ENCODE peak calls at places on chromosome 6, in six cellular contexts. Q, U, E, F, K and P are unnamed samples.

GRCh38 chr6:163343609-163344008 is 70.9 kb upstream of the QKI start:
- DNase-seq in Q (no peak), K (no peak), F (no peak), U (no peak), E (no peak), P (no peak)

GRCh38 chr6:34795836-34796425 is 4.0 kb downstream of the BLTP3A start:
- DNase-seq in E (no peak), U (peak; percentile 59), F (no peak), K (no peak), Q (no peak), P (no peak)

GRCh38 chr6:71579902-71580301 is 291.3 kb downstream of the OGFRL1 start:
- DNase-seq in K (no peak), E (no peak), Q (no peak), F (no peak), U (no peak), P (no peak)

GRCh38 chr6:111727798-111728197 is 122.1 kb upstream of the TRAF3IP2 start:
- DNase-seq in Q (no peak), F (no peak), K (no peak), U (peak; percentile 79), E (no peak), P (no peak)

GRCh38 chr6:137910424-137910834 is 43.4 kb downstream of the TNFAIP3 start:
- DNase-seq in E (no peak), F (no peak), K (no peak), Q (no peak), U (peak; percentile 66), P (no peak)

GRCh38 chr6:165662041-165662491 is 975 bp downstream of the PDE10A start:
- DNase-seq in F (peak; percentile 28), U (peak; percentile 14), E (no peak), K (no peak), Q (no peak), P (no peak)

GRCh38 chr6:6857528-6857927 is 250.2 kb upstream of the RREB1 start:
- DNase-seq in E (no peak), K (no peak), U (no peak), F (no peak), Q (no peak), P (no peak)

GRCh38 chr6:39213195-39213920 is 15.9 kb downstream of the KCNK5 start:
- DNase-seq in E (no peak), U (no peak), F (no peak), K (no peak), Q (no peak), P (no peak)

GRCh38 chr6:13431861-13432465 is 55.4 kb downstream of the GFOD1 start:
- DNase-seq in E (no peak), Q (no peak), F (no peak), K (no peak), U (peak; percentile 65), P (no peak)

GRCh38 chr6:35087361-35088280 is 53.5 kb downstream of the TCP11 start:
- DNase-seq in E (no peak), U (no peak), F (no peak), Q (no peak), K (no peak), P (no peak)

GRCh38 chr6:122222761-122223160 is 176.7 kb upstream of the HSF2 start:
- DNase-seq in E (no peak), U (no peak), K (no peak), F (no peak), Q (no peak), P (no peak)

GRCh38 chr6:68572525-68572924 is 62.6 kb upstream of the ADGRB3 start:
- DNase-seq in F (no peak), E (no peak), U (peak; percentile 1), K (no peak), Q (no peak), P (no peak)

GRCh38 chr6:15763827-15764226 is 101.0 kb upstream of the DTNBP1 start:
- DNase-seq in F (no peak), Q (no peak), U (peak; percentile 18), E (no peak), K (no peak), P (no peak)

GRCh38 chr6:15495375-15495901 is 167.4 kb downstream of the DTNBP1 start:
- DNase-seq in F (peak; percentile 79), K (no peak), E (no peak), Q (no peak), U (no peak), P (no peak)

GRCh38 chr6:129677634-129678325 is 32.2 kb downstream of the ARHGAP18 start:
- DNase-seq in K (no peak), F (no peak), E (no peak), Q (no peak), U (peak; percentile 30), P (no peak)

GRCh38 chr6:13711384-13711725 is 280 bp downstream of the RANBP9 start:
- DNase-seq in E (no peak), K (no peak), Q (no peak), U (peak; percentile 65), F (no peak), P (no peak)

GRCh38 chr6:133778414-133778813 is 110.5 kb upstream of the TCF21 start:
- DNase-seq in F (no peak), E (no peak), U (peak; percentile 90), K (no peak), Q (no peak), P (no peak)

GRCh38 chr6:21189721-21190120 is 403.8 kb upstream of the SOX4 start:
- DNase-seq in U (no peak), E (no peak), F (no peak), K (no peak), Q (no peak), P (no peak)

GRCh38 chr6:84615113-84615850 is 149.1 kb downstream of the TBX18 start:
- DNase-seq in Q (no peak), U (no peak), K (no peak), E (no peak), F (no peak), P (no peak)

GRCh38 chr6:13009465-13009864 is 292.9 kb downstream of the PHACTR1 start:
- DNase-seq in K (no peak), F (no peak), E (no peak), Q (no peak), U (no peak), P (no peak)

GRCh38 chr6:158707120-158707519 is 57.3 kb downstream of the SYTL3 start:
- DNase-seq in U (peak; percentile 65), K (no peak), F (no peak), E (no peak), Q (no peak), P (no peak)

GRCh38 chr6:79079425-79080130 is 1.5 kb upstream of the PHIP start:
- DNase-seq in K (no peak), U (peak; percentile 47), Q (no peak), F (no peak), E (no peak), P (no peak)

GRCh38 chr6:100300221-100300736 is 164.4 kb downstream of the SIM1 start:
- DNase-seq in E (no peak), F (no peak), U (peak; percentile 99), K (no peak), Q (no peak), P (peak; percentile 75)

GRCh38 chr6:56851104-56851503 is 103.8 kb upstream of the BEND6 start:
- DNase-seq in U (peak; percentile 81), E (no peak), F (no peak), K (no peak), Q (no peak), P (no peak)

GRCh38 chr6:41406821-41407787 is 71.7 kb downstream of the NCR2 start:
- DNase-seq in U (peak; percentile 14), E (no peak), K (no peak), F (no peak), Q (no peak), P (no peak)

GRCh38 chr6:41408982-41409381 is 73.6 kb downstream of the NCR2 start:
- DNase-seq in F (no peak), U (no peak), K (no peak), Q (no peak), E (no peak), P (no peak)

GRCh38 chr6:41409489-41409888 is 74.1 kb downstream of the NCR2 start:
- DNase-seq in F (no peak), Q (no peak), K (no peak), U (no peak), E (no peak), P (no peak)

GRCh38 chr6:41405941-41406340 is 70.5 kb downstream of the NCR2 start:
- DNase-seq in U (no peak), K (no peak), E (no peak), Q (no peak), F (no peak), P (no peak)

GRCh38 chr6:41408576-41408975 is 73.2 kb downstream of the NCR2 start:
- DNase-seq in K (no peak), F (no peak), E (no peak), Q (no peak), U (no peak), P (no peak)
- H3K4me3 ChIP-seq in K (no peak overlapping the region), F (no peak overlapping the region), E (no peak overlapping the region), Q (no peak overlapping the region), U (no peak overlapping the region), P (no peak overlapping the region)

GRCh38 chr6:5314191-5314865 is 53.0 kb downstream of the FARS2 start:
- DNase-seq in F (no peak), E (no peak), U (no peak), Q (no peak), K (no peak), P (no peak)
- TF ChIP-seq CTCF in F (no peak), E (no peak), U (no peak), Q (no peak), K (no peak), P (no peak)

GRCh38 chr6:30323806-30324205 is 2.9 kb upstream of the TRIM39 start:
- DNase-seq in E (no peak), U (peak; percentile 26), K (no peak), Q (no peak), F (no peak), P (no peak)
- H3K27ac ChIP-seq in E (no peak overlapping the region), U (no peak overlapping the region), K (no peak overlapping the region), Q (no peak overlapping the region), F (no peak overlapping the region), P (peak overlapping the region; percentile 49)

DNA sequence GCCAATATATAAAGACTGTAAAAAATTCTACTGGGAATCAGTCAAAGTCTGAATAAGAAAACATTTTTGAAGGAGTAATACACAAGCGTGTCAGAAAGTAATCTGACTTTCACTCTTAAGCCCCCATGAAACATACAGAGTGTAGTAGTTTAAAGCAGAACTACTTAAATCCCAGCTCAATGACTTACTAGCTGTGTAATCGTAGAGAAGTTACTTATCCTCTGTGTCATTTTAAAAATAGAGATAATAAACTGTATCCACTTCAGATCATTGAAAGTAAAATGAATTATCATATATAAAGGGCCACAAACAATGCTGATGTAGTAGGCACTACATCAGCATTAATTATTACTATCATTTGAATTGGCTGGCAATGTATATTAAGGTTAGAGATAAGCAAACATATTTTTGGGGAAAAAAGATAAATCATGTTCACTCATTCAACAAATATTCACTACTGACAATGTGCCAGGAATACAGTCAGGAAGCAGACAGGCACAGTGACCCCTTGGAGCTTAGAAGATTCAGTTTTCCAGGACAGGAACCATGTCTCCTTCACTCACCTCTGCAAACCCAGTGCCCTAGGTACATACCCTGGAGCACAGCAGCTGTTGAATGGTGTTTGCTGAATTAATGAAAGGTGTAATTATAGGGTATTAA is 14.4 kb downstream of the REPS1 start:
- DNase-seq in U (peak; percentile 74), K (no peak), E (no peak), Q (no peak), F (no peak), P (no peak)
- H3K4me3 ChIP-seq in U (no peak overlapping the region), K (no peak overlapping the region), E (no peak overlapping the region), Q (no peak overlapping the region), F (no peak overlapping the region), P (no peak overlapping the region)

DNA sequence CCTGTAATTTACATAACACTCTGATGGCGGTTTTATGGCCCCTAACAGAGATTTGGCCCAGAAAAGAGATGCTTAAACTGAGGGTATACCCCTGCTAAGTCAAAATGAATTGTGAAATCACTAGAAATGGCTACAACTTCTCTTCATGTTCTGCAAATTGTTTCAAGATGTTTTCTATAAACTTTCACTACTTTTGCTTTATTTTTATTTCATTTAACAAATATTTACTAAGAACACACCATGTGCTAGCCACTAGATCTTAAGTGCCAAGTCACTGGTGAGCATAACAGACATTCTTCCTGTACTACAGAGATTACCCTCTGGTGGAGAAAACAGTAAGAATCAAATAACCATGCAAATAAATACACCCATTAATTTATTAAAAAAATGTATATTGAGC is 87.6 kb downstream of the KCNQ5 start:
- DNase-seq in K (no peak), E (no peak), F (no peak), U (no peak), Q (no peak), P (no peak)
- TF ChIP-seq CTCF in K (no peak), E (no peak), F (no peak), U (no peak), Q (no peak), P (no peak)